ENCODE peak calls at places on chromosomes 6 and 20, in four cellular contexts. K, P, W and V are unnamed samples.

GRCh38 chr6:37011656-37012378 is 6.4 kb downstream of the FGD2 start:
- DNase-seq in P (no peak), K (no peak), W (no peak), V (no peak)

GRCh38 chr6:139852484-139853140 is 478.2 kb upstream of the CITED2 start:
- DNase-seq in K (no peak), W (no peak), P (peak; percentile 32), V (no peak)

GRCh38 chr6:22071655-22072054 is 225.2 kb downstream of the PRL start:
- DNase-seq in P (no peak), W (peak; percentile 25), K (peak; percentile 20), V (no peak)

GRCh38 chr6:147782302-147782701 is 273.8 kb downstream of the SAMD5 start:
- DNase-seq in W (no peak), P (peak; percentile 61), K (no peak), V (no peak)

GRCh38 chr6:75563032-75563431 is 38.6 kb upstream of the SENP6 start:
- DNase-seq in W (no peak), K (no peak), P (no peak), V (no peak)

GRCh38 chr6:142566628-142567396 is 265.0 kb downstream of the ADGRG6 start:
- DNase-seq in K (no peak), W (no peak), P (no peak), V (no peak)

GRCh38 chr20:64049887-64050260 is 435 bp upstream of the SOX18 start:
- DNase-seq in P (no peak), K (no peak), W (peak; percentile 47), V (no peak)

GRCh38 chr6:91132461-91132860 is 545.6 kb upstream of the MAP3K7 start:
- DNase-seq in K (no peak), P (peak; percentile 70), W (no peak), V (no peak)

GRCh38 chr6:140314675-140315074 is 940.2 kb upstream of the CITED2 start:
- DNase-seq in P (no peak), K (no peak), W (no peak), V (no peak)

GRCh38 chr6:36737043-36737785 is 39.6 kb downstream of the RAB44 start:
- DNase-seq in W (no peak), K (no peak), P (no peak), V (no peak)

GRCh38 chr6:53673138-53673801 is 7.7 kb upstream of the KLHL31 start:
- DNase-seq in K (no peak), P (peak; percentile 41), W (no peak), V (no peak)

GRCh38 chr6:88403486-88403885 is 237.3 kb upstream of the CNR1 start:
- DNase-seq in W (no peak), P (no peak), K (no peak), V (no peak)

GRCh38 chr6:91387290-91388062 is 800.6 kb upstream of the MAP3K7 start:
- DNase-seq in P (no peak), K (no peak), W (no peak), V (no peak)

GRCh38 chr20:51532577-51533191 is 9.8 kb downstream of the NFATC2 start:
- DNase-seq in W (peak; percentile 52), P (no peak), K (peak; percentile 43), V (peak; percentile 47)

GRCh38 chr20:54148947-54149764 is 24.6 kb downstream of the CYP24A1 start:
- DNase-seq in W (no peak), P (no peak), K (no peak), V (no peak)

GRCh38 chr6:27872634-27873028 is 39.6 kb downstream of the OR2B2 start:
- DNase-seq in W (no peak), K (no peak), P (no peak), V (no peak)

GRCh38 chr20:44938637-44939036 is 21.6 kb downstream of the TOMM34 start:
- DNase-seq in W (no peak), P (no peak), K (no peak), V (no peak)

DNA sequence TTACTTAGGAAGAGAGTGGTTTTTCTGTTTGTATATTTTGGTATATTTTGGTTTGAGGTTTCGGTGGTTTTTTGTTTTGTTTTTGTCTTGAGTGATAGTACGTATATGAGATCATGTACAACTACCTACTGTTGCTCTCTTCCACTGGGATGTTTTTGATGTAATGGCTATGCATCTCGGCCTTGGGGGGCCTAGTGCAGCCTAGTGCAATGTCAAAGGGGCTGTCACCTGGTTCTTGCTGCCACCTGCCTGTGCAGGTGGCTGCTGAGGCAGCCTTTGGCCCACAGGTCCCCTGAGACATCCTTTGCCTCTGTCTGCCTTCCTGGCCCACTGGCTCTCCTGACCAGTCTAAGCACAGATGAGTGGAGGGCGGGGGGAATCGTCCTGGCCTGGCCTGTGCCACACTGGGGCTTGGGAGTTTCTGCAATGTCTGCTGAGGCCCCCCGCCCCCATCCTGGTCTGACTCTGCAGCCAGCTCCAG is 546.6 kb downstream of the CD83 start:
- DNase-seq in W (no peak), K (no peak), P (no peak), V (no peak)
- H3K4me3 ChIP-seq in W (no peak overlapping the region), K (no peak overlapping the region), P (no peak overlapping the region), V (no peak overlapping the region)

GRCh38 chr20:47535088-47535487 is 33.4 kb downstream of the NCOA3 start:
- DNase-seq in P (no peak), K (no peak), W (no peak), V (no peak)
- TF ChIP-seq CTCF in P (no peak), K (no peak), W (peak; percentile 11), V (no peak)

GRCh38 chr6:149055195-149055899 is 262.2 kb upstream of the TAB2 start:
- DNase-seq in W (no peak), K (no peak), P (no peak), V (no peak)
- H3K4me3 ChIP-seq in W (no peak overlapping the region), K (no peak overlapping the region), P (no peak overlapping the region), V (no peak overlapping the region)

DNA sequence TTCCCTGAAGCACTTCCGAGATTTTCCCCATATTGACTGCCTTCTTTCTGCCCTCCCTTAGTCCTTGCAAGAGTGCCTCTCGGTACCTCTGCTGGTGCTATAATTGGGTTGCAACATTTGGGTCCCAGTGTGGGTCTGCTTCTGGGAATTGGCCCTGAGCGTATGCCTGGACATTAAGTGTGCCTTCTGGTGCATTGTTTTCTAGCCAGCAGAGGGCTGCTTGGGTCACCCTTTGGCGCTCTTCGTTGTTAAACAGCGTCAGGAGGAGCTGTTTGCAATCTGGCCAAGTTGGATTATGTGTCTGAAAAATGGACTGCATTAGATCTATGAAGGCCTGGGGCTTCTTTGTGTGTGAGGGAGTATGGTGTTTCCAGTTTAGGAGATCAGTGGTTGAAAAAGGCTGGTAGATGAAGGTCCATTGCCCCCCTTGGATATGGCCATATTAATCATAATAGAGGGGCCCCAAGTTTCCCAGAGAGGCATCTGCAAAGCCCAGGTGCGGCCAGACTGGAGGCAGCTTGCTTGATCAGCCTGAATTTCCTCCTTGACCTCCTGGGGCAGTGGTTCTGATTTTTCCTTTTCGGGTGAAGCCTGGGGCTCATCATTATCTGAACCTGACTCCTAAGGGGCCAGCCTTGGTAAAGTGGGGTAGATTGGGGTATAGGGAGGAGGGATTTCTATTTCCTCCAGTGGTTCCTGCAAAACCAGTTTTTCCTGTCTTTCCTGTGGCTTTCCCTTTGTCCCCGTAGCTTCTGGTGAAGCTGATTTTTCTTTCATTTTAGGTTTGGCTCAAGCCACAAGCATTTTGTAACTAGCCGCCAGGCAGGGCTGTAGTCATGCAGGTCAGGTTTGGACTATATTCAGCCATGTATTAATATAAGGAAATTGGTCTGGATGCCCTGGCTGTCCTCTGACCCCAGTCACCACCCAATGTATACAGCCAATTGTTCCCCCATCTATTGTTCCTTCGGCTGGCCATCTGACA is 85.4 kb upstream of the GPR6 start:
- DNase-seq in K (no peak), W (no peak), P (peak; percentile 12), V (no peak)
- TF ChIP-seq CTCF in K (no peak), W (no peak), P (peak; percentile 14), V (no peak)

DNA sequence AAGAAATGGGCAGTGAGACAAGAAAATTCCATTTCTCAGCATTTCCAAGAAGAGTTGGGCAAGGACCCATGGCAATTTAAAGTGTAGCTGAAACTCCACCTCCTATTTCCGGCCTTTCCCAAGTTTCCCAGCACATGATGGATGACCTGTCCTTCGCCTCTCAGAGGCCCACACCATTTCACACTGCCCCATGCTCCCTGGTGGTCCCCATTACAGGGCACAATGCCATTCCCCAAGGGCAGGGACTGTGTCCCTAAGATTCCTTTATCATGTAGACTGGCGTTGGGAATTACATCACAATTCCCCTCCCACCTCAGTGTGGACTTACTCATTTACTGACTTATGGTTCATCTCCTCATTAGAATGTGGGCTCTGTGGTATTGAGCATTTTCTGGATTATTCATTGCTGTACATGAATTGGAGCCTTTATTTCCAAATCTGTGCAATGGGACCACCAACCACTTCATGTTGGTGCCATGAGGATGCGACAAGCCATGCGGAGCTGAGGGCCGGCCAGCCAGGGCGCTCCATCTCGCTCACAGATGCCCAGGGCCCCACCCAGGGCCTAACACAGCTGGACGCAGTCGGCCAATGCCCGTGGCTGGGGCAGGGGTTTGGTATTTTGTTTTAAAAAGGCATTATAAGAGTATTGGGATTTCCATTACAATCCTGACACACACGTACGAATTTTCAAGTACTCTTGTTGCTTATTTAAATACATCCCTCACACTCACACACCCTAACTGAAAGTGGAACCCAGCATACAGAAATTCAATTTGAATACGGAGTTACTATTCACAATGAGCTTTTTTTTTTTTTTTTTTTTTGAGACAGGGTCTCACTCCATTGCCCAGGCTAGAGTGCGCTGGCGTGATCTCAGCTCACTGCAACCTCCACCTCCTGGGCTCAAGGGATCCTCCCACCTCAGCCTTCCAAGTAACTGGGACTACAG is 5.4 kb downstream of the ACSS1 start:
- DNase-seq in W (no peak), P (no peak), K (no peak), V (no peak)
- H3K4me3 ChIP-seq in W (peak overlapping the region; percentile 83), P (no peak overlapping the region), K (no peak overlapping the region), V (no peak overlapping the region)

GRCh38 chr6:160071805-160072687 is 49.6 kb upstream of the SLC22A1 start:
- DNase-seq in P (no peak), W (no peak), K (peak; percentile 43), V (no peak)
- TF ChIP-seq CTCF in P (no peak), W (peak; percentile 31), K (peak; percentile 65), V (no peak)

GRCh38 chr6:44079672-44080071 is 47.6 kb downstream of the MRPL14 start:
- DNase-seq in W (no peak), P (no peak), K (no peak), V (no peak)
- H3K4me3 ChIP-seq in W (no peak overlapping the region), P (no peak overlapping the region), K (no peak overlapping the region), V (no peak overlapping the region)

DNA sequence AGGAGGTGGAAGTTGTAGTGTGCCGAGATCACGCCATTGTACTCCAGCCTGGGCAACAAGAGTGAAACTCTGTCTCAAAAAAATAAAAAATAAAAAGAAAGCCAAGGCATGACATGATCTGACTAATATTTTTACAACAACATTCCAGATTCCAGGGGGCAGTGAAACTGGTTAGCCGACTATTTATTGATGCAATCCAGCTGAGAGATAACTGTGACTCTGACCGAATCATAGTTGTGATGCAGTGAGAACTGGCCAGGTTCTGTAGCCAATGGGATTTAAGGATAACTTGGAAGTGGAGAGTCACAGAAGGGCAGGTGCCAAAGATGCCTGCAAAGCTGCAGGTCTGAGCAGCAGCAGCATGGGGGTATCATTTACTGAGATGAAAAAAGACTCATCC is 82.9 kb upstream of the TSHZ2 start:
- DNase-seq in W (no peak), P (peak; percentile 10), K (no peak), V (no peak)
- TF ChIP-seq CTCF in W (no peak), P (no peak), K (no peak), V (no peak)

GRCh38 chr20:11920083-11920482 is 2.4 kb downstream of the BTBD3 start:
- DNase-seq in K (no peak), P (no peak), W (no peak), V (no peak)

GRCh38 chr20:11919046-11919445 is 1.4 kb downstream of the BTBD3 start:
- DNase-seq in P (no peak), K (no peak), W (peak; percentile 38), V (no peak)

GRCh38 chr20:11917663-11918062 is at the start of gene BTBD3:
- DNase-seq in W (peak; percentile 66), P (no peak), K (peak; percentile 25), V (peak; percentile 46)

GRCh38 chr20:11919571-11919970 is 1.9 kb downstream of the BTBD3 start:
- DNase-seq in P (no peak), K (no peak), W (no peak), V (no peak)

GRCh38 chr20:11918280-11918952 is 723 bp downstream of the BTBD3 start:
- DNase-seq in K (no peak), W (no peak), P (no peak), V (no peak)
- H3K4me3 ChIP-seq in K (no peak overlapping the region), W (peak overlapping the region; percentile 67), P (no peak overlapping the region), V (no peak overlapping the region)